ENCODE peak calls at places on chromosomes 1 and 21, in six cellular contexts. E is amniotic stem cell, A is NCI-H446, K is ELR, O is H4, Q is lung. H is an unnamed sample.

GRCh38 chr21:42474982-42475381 is 21.0 kb downstream of the RSPH1 start:
- DNase-seq in E (no peak), A (no peak), K (no peak), O (no peak), Q (no peak), H (no peak)

GRCh38 chr1:151003175-151003574 is 3.5 kb downstream of the MINDY1 start:
- DNase-seq in E (no peak), A (no peak), K (no peak), O (no peak), Q (no peak), H (no peak)

GRCh38 chr1:107926436-107927080 is 38.4 kb downstream of the VAV3 start:
- DNase-seq in E (no peak), A (peak; percentile 31), K (no peak), O (peak; percentile 89), Q (no peak), H (peak; percentile 39)

GRCh38 chr1:79859212-79859948 is 852.9 kb upstream of the ADGRL4 start:
- DNase-seq in E (peak; percentile 16), A (no peak), K (peak; percentile 65), O (no peak), Q (no peak), H (no peak)

GRCh38 chr1:45047032-45047431 is 35.0 kb downstream of the UROD start:
- DNase-seq in E (no peak), A (no peak), K (no peak), O (no peak), Q (no peak), H (no peak)

GRCh38 chr1:53049574-53049967 is 12.4 kb upstream of the PODN start:
- DNase-seq in E (no peak), A (no peak), K (no peak), O (no peak), Q (no peak), H (no peak)

GRCh38 chr1:81254560-81254959 is 546.2 kb upstream of the ADGRL2 start:
- DNase-seq in E (no peak), A (no peak), K (peak; percentile 19), O (peak; percentile 2), Q (no peak), H (no peak)

GRCh38 chr1:151211972-151212705 is 13.8 kb downstream of the PIP5K1A start:
- DNase-seq in E (no peak), A (no peak), K (no peak), O (no peak), Q (no peak), H (no peak)

GRCh38 chr1:181493145-181493544 is 9.8 kb downstream of the CACNA1E start:
- DNase-seq in E (no peak), A (no peak), K (no peak), O (no peak), Q (no peak), H (no peak)

GRCh38 chr1:116763787-116764465 is 9.7 kb downstream of the CD2 start:
- DNase-seq in E (no peak), A (no peak), K (peak; percentile 41), O (no peak), Q (peak; percentile 27), H (no peak)

GRCh38 chr1:26112407-26112775 is 767 bp downstream of the PDIK1L start:
- DNase-seq in E (no peak), A (no peak), K (peak; percentile 32), O (no peak), Q (no peak), H (no peak)

GRCh38 chr1:23980725-23981063 is 567 bp upstream of the SRSF10 start:
- DNase-seq in E (no peak), A (peak; percentile 51), K (peak; percentile 83), O (peak; percentile 83), Q (no peak), H (peak; percentile 64)

GRCh38 chr1:84089470-84090261 is 54.4 kb upstream of the PRKACB start:
- DNase-seq in E (no peak), A (peak; percentile 31), K (peak; percentile 93), O (no peak), Q (no peak), H (no peak)

GRCh38 chr1:56063461-56063860 is 515.9 kb downstream of the PLPP3 start:
- DNase-seq in E (no peak), A (peak; percentile 12), K (no peak), O (no peak), Q (no peak), H (no peak)

GRCh38 chr1:77406661-77407060 is 124.8 kb downstream of the AK5 start:
- DNase-seq in E (no peak), A (peak; percentile 36), K (peak; percentile 33), O (no peak), Q (no peak), H (no peak)

GRCh38 chr1:6248798-6249731 is 5.1 kb downstream of the HES3 start:
- DNase-seq in E (no peak), A (no peak), K (peak; percentile 22), O (no peak), Q (no peak), H (no peak)

GRCh38 chr1:238061967-238062613 is 171.4 kb upstream of the ZP4 start:
- DNase-seq in E (no peak), A (peak; percentile 35), K (peak; percentile 76), O (peak; percentile 28), Q (no peak), H (no peak)

GRCh38 chr1:62774971-62775578 is 8.9 kb upstream of the ATG4C start:
- DNase-seq in E (no peak), A (no peak), K (no peak), O (no peak), Q (no peak), H (no peak)

GRCh38 chr1:160256396-160257046 is 5.8 kb downstream of the DCAF8 start:
- DNase-seq in E (no peak), A (peak; percentile 50), K (peak; percentile 80), O (no peak), Q (peak; percentile 71), H (no peak)

GRCh38 chr1:97377432-97378034 is 543.3 kb downstream of the DPYD start:
- DNase-seq in E (no peak), A (no peak), K (peak; percentile 34), O (no peak), Q (no peak), H (no peak)

GRCh38 chr21:32578107-32578691 is 7.1 kb downstream of the TCP10L start:
- DNase-seq in E (no peak), A (no peak), K (peak; percentile 34), O (peak; percentile 24), Q (no peak), H (no peak)